ENCODE peak calls at places on chromosomes 5 and 9, in ten cellular contexts. R is PC-9, W is tibial artery, B is gastrocnemius medialis, L is left ventricle myocardium inferior, Y is heart left ventricle, Z is cardiac muscle cell, V is brain microvascular endothelial cell, S is BE2C, E is vagina. F is an unnamed sample. For H3K36me3, the result is how much of the 10 kb centered on the place peaks cover.

GRCh38 chr9:14349818-14350333 is 35.9 kb upstream of the NFIB start:
- DNase-seq in E (no peak), L (no peak), V (no peak), B (no peak), W (no peak), R (no peak), Y (no peak), Z (peak), S (no peak), F (no peak)

GRCh38 chr5:74326571-74327338 is 313.8 kb downstream of the ENC1 start:
- DNase-seq in Y (no peak), R (peak), W (no peak), B (no peak), S (no peak), E (no peak), V (peak), Z (peak), L (no peak), F (peak)

GRCh38 chr9:104808030-104808614 is 44.2 kb downstream of the NIPSNAP3B start:
- DNase-seq in V (no peak), W (no peak), Z (peak), R (no peak), L (no peak), Y (no peak), E (no peak), S (peak), B (no peak), F (no peak)

GRCh38 chr9:91817106-91817492 is 132.9 kb downstream of the ROR2 start:
- DNase-seq in R (no peak), Y (no peak), V (no peak), W (no peak), Z (no peak), B (no peak), L (no peak), S (no peak), E (no peak), F (no peak)

GRCh38 chr5:170362102-170362501 is 27.1 kb downstream of the KCNMB1 start:
- DNase-seq in B (no peak), W (no peak), Y (no peak), L (peak), S (no peak), E (no peak), Z (no peak), V (no peak), R (no peak), F (no peak)

GRCh38 chr9:126849811-126850210 is 10.6 kb upstream of the ZBTB34 start:
- DNase-seq in W (no peak), V (no peak), B (no peak), S (no peak), Y (no peak), R (no peak), E (no peak), Z (no peak), L (no peak), F (no peak)

GRCh38 chr9:98750396-98751060 is 41.8 kb upstream of the GABBR2 start:
- DNase-seq in L (no peak), S (no peak), B (no peak), Z (no peak), V (no peak), W (no peak), R (no peak), E (no peak), Y (no peak), F (no peak)

GRCh38 chr9:128102861-128103588 is 24.5 kb downstream of the PTGES2 start:
- DNase-seq in L (no peak), B (peak), V (no peak), S (no peak), R (no peak), Z (no peak), Y (peak), W (no peak), E (no peak), F (no peak)

GRCh38 chr5:56183507-56183906 is 49.6 kb downstream of the ANKRD55 start:
- DNase-seq in V (peak), Y (no peak), Z (peak), B (no peak), W (no peak), L (no peak), S (no peak), E (no peak), R (peak), F (no peak)

GRCh38 chr9:25935188-25935587 is 256.9 kb upstream of the TUSC1 start:
- DNase-seq in L (no peak), R (no peak), S (no peak), V (peak), E (no peak), Z (no peak), Y (no peak), B (no peak), W (no peak), F (no peak)

GRCh38 chr5:61280766-61281427 is 51.2 kb upstream of the ZSWIM6 start:
- DNase-seq in E (no peak), R (no peak), Z (no peak), S (peak), Y (peak), V (no peak), W (no peak), B (no peak), L (peak), F (no peak)

GRCh38 chr5:38404236-38404635 is 145.9 kb downstream of the EGFLAM start:
- DNase-seq in L (no peak), S (no peak), B (no peak), E (no peak), W (no peak), V (no peak), Y (no peak), R (no peak), Z (no peak), F (no peak)

GRCh38 chr9:133562611-133563285 is 28.2 kb downstream of the ADAMTSL2 start:
- DNase-seq in Z (no peak), S (no peak), B (no peak), V (no peak), W (no peak), E (no peak), Y (no peak), R (no peak), L (no peak), F (no peak)

DNA sequence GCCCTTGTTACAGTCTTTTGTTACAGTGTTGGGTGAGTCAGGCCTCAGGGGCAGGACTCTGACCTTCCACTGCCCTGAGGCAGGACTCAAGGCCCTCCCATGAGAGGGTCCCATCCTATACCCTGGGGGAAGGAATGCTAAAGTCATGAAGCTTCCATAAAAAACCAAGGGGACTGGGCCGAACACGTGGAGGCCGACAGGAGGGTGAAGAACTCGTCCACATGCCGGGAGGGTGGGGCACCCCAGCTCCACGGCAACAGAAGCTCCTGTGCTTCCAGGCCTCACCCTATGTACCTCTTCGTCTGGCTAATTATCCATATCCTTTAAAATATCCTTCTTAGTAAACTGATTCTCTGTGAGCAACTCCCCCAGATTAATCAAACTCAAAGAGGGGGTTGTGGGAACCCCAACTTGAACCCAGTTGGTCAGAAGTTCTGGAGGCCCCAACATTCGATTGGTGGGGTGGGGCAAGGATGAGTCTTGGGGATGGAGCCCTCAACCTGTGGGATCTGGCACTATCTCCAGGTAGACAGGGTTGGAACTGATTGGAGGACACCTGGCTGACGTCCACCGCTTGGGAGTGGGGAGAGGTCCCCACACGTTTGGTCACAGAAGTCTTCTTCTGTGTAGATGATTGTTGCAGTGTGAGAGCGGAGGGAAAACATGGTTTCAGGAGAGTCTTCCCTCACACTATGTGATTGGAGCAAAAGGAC is 19.1 kb downstream of the MGAT1 start:
- DNase-seq in Y (no peak), S (no peak), Z (no peak), R (no peak), B (no peak), V (no peak), L (no peak), E (no peak), W (no peak), F (no peak)
- H3K4me3 ChIP-seq in Y (no peak), S (no peak), Z (no peak), R (no peak), B (no peak), V (no peak), L (no peak), E (no peak), W (no peak), F (no peak)

DNA sequence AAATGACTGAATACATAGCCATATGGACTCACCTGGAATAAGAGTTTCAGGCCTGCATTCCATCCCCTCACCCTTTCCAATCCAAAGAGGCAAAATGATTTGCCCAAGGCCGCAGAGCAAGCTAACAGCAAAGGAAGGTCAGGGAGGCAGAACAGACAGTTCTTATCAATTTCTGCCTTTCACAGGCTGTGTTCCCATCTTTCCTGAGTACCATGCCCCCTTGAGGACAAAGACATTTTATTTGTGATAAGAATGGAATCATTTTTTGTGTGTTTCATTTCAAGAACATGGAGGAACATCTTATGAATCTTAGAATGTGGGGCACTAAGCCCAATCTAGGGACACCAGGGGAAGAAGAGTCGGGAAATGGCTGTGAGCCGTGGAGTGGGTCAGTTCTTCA is 13.9 kb downstream of the LHFPL2 start:
- DNase-seq in E (peak), V (no peak), R (no peak), Y (no peak), Z (no peak), W (no peak), S (no peak), L (no peak), B (no peak), F (no peak)
- TF ChIP-seq CTCF in E (no peak), V (peak), R (peak), Y (no peak), Z (peak), W (no peak), S (peak), L (no peak), B (no peak), F (no peak)

GRCh38 chr5:132417010-132417439 is 47.5 kb downstream of the SLC22A5 start:
- DNase-seq in Z (no peak), Y (peak), E (peak), B (no peak), V (no peak), L (peak), R (peak), S (no peak), W (no peak), F (no peak)

GRCh38 chr5:132418876-132419275 is 49.4 kb downstream of the SLC22A5 start:
- DNase-seq in Z (no peak), L (no peak), R (no peak), E (peak), B (no peak), W (no peak), V (no peak), Y (no peak), S (no peak), F (no peak)

GRCh38 chr5:132416306-132417009 is 46.9 kb downstream of the SLC22A5 start:
- DNase-seq in L (no peak), S (no peak), Y (no peak), W (no peak), V (no peak), B (no peak), R (no peak), Z (no peak), E (peak), F (no peak)

GRCh38 chr5:132417461-132417860 is 48.0 kb downstream of the SLC22A5 start:
- DNase-seq in Z (no peak), S (no peak), V (no peak), E (peak), B (no peak), W (no peak), L (no peak), Y (no peak), R (no peak), F (no peak)

GRCh38 chr5:132417889-132418432 is 48.5 kb downstream of the SLC22A5 start:
- DNase-seq in B (no peak), S (no peak), W (no peak), Z (no peak), V (no peak), E (peak), R (no peak), L (no peak), Y (no peak), F (no peak)
- H3K36me3 ChIP-seq in B (under half), S (under half), W (under half), Z (under half), V (under half), E (under half), R (under half), L (under half), Y (under half), F (under half)

GRCh38 chr5:172115541-172115982 is 72.5 kb downstream of the STK10 start:
- DNase-seq in E (no peak), Z (no peak), S (no peak), W (no peak), L (no peak), R (no peak), Y (peak), V (no peak), B (no peak), F (no peak)

GRCh38 chr5:172117977-172118701 is 69.9 kb downstream of the STK10 start:
- DNase-seq in S (no peak), B (no peak), Z (no peak), E (no peak), Y (peak), W (no peak), R (no peak), L (no peak), V (no peak), F (no peak)

GRCh38 chr5:172113036-172113435 is 75.0 kb downstream of the STK10 start:
- DNase-seq in S (no peak), E (no peak), Z (no peak), Y (peak), V (peak), L (peak), B (no peak), W (no peak), R (no peak), F (peak)

GRCh38 chr5:172110921-172111873 is 76.8 kb downstream of the STK10 start:
- DNase-seq in Y (peak), B (no peak), E (no peak), W (no peak), L (no peak), S (peak), Z (peak), V (peak), R (no peak), F (peak)

DNA sequence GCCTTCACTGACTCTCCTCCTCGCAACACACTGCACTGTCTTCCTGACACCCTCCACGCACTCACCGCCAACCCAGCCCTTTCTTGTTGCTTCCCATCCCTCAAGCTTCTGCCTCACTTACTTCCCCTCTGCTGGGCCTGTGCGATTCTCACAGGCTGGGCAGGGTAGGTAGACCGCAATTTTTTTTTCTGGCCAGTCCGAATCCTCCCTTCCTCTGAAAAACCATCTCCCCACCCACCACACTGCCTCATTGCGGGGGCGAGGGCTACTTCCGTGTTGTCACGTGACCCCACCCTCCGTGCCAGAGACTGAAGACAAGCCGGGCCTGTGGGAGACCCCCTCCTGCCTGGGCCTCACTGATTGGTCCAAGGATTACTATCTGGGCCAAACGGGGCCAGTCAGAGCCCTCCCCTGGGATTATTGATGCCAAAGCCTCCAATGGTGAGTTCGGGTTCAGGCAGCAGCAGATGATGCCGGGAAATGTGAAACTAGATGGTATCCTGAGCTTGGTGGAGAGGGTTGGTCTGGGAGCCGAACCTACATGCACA is 73.1 kb downstream of the STK10 start:
- DNase-seq in Y (peak), V (no peak), E (no peak), S (no peak), W (no peak), B (no peak), R (no peak), Z (no peak), L (peak), F (peak)
- H3K4me3 ChIP-seq in Y (no peak), V (no peak), E (no peak), S (no peak), W (no peak), B (no peak), R (no peak), Z (no peak), L (no peak), F (peak)

GRCh38 chr9:99855467-99856176 is 33.9 kb downstream of the NR4A3 start:
- DNase-seq in B (no peak), R (no peak), Y (no peak), V (no peak), S (no peak), W (no peak), L (no peak), Z (no peak), E (no peak), F (no peak)
- TF ChIP-seq CTCF in B (no peak), R (no peak), Y (no peak), V (peak), S (no peak), W (no peak), L (no peak), Z (no peak), E (no peak), F (no peak)

DNA sequence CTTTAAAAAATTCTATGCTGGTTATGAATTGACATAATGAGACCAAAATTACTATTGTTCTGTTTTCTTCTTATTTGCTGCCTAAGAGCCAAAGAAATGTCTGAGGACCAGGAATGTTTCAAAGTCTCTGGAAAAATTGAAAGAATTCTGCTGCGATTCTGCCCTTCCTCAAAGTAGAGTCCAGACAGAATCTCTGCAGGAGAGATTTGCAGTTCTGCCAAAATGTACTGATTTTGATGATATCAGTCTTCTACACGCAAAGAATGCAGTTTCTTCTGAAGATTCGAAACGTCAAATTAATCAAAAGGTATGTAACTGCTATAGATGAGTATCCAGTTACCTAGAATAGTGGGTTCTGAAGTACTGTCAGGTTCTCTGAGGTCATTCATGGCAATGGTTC is 10.3 kb upstream of the DHFR start:
- DNase-seq in L (no peak), W (no peak), B (no peak), V (no peak), E (no peak), S (no peak), Y (no peak), Z (no peak), R (no peak), F (no peak)
- H3K36me3 ChIP-seq in L (under half), W (half or more), B (under half), V (under half), E (under half), S (under half), Y (under half), Z (under half), R (under half), F (under half)

DNA sequence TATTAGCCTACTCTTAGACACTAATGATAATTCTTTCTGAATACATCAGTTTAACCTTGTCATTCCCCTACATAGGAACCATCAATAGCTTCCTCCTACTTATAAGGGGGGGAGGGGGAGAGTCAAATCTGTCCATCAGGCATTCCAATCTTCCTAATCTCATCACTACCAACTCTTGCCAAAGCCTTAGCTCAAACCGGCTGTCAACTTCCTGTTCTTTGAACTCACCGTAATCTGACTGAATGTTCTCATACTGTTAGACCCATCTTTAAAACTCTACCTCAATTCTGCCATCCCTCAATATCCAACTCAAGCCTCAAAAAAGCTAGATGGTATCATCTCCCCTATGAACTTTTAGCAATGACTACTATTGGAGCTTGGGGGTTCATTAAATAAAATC is 41.9 kb upstream of the RNF38 start:
- DNase-seq in B (no peak), Z (no peak), E (no peak), V (peak), R (no peak), W (no peak), Y (no peak), S (no peak), L (no peak), F (no peak)
- H3K4me3 ChIP-seq in B (no peak), Z (no peak), E (no peak), V (no peak), R (no peak), W (no peak), Y (no peak), S (no peak), L (no peak), F (no peak)

GRCh38 chr9:77651203-77651602 is 3.1 kb upstream of the GNA14 start:
- DNase-seq in W (no peak), E (no peak), B (no peak), L (no peak), R (no peak), V (no peak), Z (no peak), Y (no peak), S (no peak), F (no peak)
- TF ChIP-seq CTCF in W (no peak), E (no peak), B (no peak), L (no peak), R (no peak), V (no peak), Z (no peak), Y (no peak), S (no peak), F (no peak)

DNA sequence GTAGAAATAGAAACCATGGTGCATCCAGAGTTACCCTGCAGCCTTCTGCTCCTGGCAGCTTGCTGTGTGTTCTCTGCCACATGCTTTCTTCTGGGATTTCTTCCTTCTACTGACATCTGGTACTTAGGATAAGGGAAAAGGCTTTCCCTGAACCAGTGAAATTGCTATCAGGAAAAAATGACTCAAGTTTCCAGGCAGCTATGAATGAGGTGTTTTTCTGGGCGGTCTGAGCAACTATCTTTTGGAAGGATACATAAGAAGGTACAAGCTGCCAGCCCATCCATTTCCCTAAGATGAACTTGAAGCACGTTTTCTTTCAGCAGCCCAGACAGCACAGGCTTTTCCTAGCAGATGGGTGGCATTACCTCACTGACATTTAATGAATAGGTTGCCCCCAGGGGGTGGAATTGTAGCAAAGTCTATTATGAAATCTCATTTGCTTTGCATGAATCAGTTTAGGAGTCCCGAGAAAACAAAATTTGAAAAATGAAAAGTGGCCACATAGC is 108.7 kb downstream of the C9orf152 start:
- DNase-seq in L (no peak), W (no peak), V (peak), S (peak), Z (peak), Y (no peak), R (peak), B (no peak), E (no peak), F (no peak)
- H3K36me3 ChIP-seq in L (under half), W (under half), V (under half), S (under half), Z (under half), Y (under half), R (under half), B (under half), E (under half), F (under half)

GRCh38 chr9:129885018-129885669 is 49.9 kb downstream of the USP20 start:
- DNase-seq in V (no peak), S (peak), W (no peak), B (no peak), Y (no peak), L (no peak), Z (no peak), R (no peak), E (peak), F (peak)
- H3K4me3 ChIP-seq in V (peak), S (peak), W (peak), B (peak), Y (peak), L (peak), Z (no peak), R (peak), E (peak), F (peak)